ENCODE peak calls at places on chromosome 17, in ten cellular contexts. S is iPS DF 6.9; V is A549; G is skeletal muscle cell; L is right lobe of liver; K is stomach; O is heart left ventricle; B is fibroblast of mammary gland; M is lower leg skin; T is CD4-positive, alpha-beta memory T cell. A is an unnamed sample.

GRCh38 chr17:71349908-71350600 is 770.8 kb upstream of the SOX9 start:
- DNase-seq in S (no peak), V (no peak), G (no peak), L (no peak), K (no peak), O (no peak), B (peak), M (no peak), T (no peak), A (no peak)

GRCh38 chr17:21210411-21211076 is 3.4 kb downstream of the TMEM11 start:
- DNase-seq in S (no peak), V (no peak), G (no peak), L (no peak), K (no peak), O (no peak), B (no peak), M (no peak), T (no peak), A (no peak)

GRCh38 chr17:43025290-43025657 is 243 bp downstream of the RND2 start:
- DNase-seq in S (no peak), V (no peak), G (no peak), L (no peak), K (no peak), O (peak), B (no peak), M (no peak), T (no peak), A (no peak)

GRCh38 chr17:55870044-55870443 is 119.2 kb downstream of the PCTP start:
- DNase-seq in S (no peak), V (no peak), G (no peak), L (no peak), K (no peak), O (no peak), B (no peak), M (no peak), T (no peak), A (no peak)

GRCh38 chr17:58325289-58325726 is 3.3 kb downstream of the TSPOAP1 start:
- DNase-seq in S (no peak), V (no peak), G (no peak), L (no peak), K (no peak), O (no peak), B (no peak), M (no peak), T (no peak), A (no peak)

GRCh38 chr17:19347323-19348080 is 15.0 kb downstream of the B9D1 start:
- DNase-seq in S (no peak), V (no peak), G (no peak), L (no peak), K (no peak), O (no peak), B (no peak), M (peak), T (no peak), A (no peak)

GRCh38 chr17:39225974-39226683 is 384 bp upstream of the STAC2 start:
- DNase-seq in S (peak), V (peak), G (no peak), L (no peak), K (peak), O (peak), B (peak), M (peak), T (no peak), A (no peak)

GRCh38 chr17:55606431-55606830 is 95.2 kb upstream of the SMIM36 start:
- DNase-seq in S (no peak), V (no peak), G (no peak), L (no peak), K (no peak), O (no peak), B (no peak), M (no peak), T (no peak), A (no peak)

GRCh38 chr17:57288034-57288752 is 31.9 kb downstream of the MSI2 start:
- DNase-seq in S (no peak), V (no peak), G (no peak), L (no peak), K (no peak), O (no peak), B (peak), M (no peak), T (no peak), A (no peak)
- H3K4me3 ChIP-seq in S (no peak), V (no peak), G (peak), L (no peak), K (no peak), O (no peak), B (no peak), M (no peak), T (no peak), A (no peak)

DNA sequence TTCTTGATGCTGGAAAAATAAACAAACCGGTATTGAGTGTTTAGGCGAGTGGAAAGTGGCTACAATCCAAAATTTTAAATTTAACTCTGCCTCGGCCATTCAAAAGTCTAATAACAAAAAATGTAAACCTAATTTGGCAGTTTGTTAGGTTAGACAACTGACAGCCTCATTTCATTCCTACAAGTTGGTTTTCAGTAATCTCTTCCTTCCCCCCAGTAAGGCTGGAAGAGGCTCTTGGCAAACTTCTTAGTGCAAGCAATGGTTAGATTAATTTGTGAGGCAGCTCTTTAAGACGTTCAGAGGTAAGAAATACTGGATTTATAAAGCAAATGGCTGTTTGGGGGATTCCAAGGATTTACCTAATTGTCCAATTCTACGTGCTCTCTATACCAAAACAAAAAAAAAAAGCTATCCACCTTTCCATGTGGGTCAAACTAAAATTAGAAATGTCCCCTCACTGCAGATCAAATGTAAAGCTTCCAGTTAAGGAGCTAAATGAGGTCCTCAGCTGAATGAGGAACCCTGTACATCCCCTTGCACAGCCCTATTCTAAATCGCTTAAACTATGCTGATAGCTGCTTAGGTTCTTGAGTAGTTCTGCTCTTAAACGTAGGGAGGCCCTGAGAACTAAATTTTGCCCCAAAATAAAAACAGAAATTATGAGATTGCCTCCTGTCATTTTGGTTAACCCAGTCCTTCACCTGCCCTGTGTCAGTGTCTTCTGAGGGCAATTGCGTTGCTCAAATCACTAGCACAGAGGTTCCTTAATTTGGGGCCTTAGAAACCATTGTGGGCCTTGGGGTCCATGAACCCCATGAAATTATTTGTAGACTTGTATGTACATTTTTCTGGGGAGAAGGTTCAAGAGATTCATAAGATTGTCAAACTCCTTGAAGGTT is 2.9 kb downstream of the HEXIM1 start:
- DNase-seq in S (no peak), V (no peak), G (no peak), L (no peak), K (no peak), O (no peak), B (no peak), M (no peak), T (no peak), A (no peak)
- H3K4me3 ChIP-seq in S (no peak), V (peak), G (peak), L (peak), K (peak), O (peak), B (peak), M (no peak), T (peak), A (no peak)

GRCh38 chr17:63621684-63622570 is at the start of gene MAP3K3:
- DNase-seq in S (peak), V (peak), G (peak), L (peak), K (peak), O (peak), B (peak), M (peak), T (peak), A (peak)

GRCh38 chr17:63622571-63623390 is 564 bp downstream of the MAP3K3 start:
- DNase-seq in S (no peak), V (peak), G (no peak), L (peak), K (peak), O (peak), B (peak), M (peak), T (peak), A (no peak)

GRCh38 chr17:63621229-63621683 is 961 bp upstream of the MAP3K3 start:
- DNase-seq in S (no peak), V (peak), G (no peak), L (no peak), K (no peak), O (no peak), B (no peak), M (no peak), T (no peak), A (no peak)

GRCh38 chr17:63626551-63627228 is 4.5 kb downstream of the MAP3K3 start:
- DNase-seq in S (no peak), V (no peak), G (no peak), L (no peak), K (no peak), O (no peak), B (peak), M (no peak), T (no peak), A (no peak)

GRCh38 chr17:63623786-63624185 is 1.6 kb downstream of the MAP3K3 start:
- DNase-seq in S (no peak), V (no peak), G (no peak), L (no peak), K (no peak), O (no peak), B (no peak), M (no peak), T (no peak), A (no peak)
- H3K4me3 ChIP-seq in S (no peak), V (peak), G (peak), L (peak), K (peak), O (peak), B (peak), M (no peak), T (peak), A (peak)

DNA sequence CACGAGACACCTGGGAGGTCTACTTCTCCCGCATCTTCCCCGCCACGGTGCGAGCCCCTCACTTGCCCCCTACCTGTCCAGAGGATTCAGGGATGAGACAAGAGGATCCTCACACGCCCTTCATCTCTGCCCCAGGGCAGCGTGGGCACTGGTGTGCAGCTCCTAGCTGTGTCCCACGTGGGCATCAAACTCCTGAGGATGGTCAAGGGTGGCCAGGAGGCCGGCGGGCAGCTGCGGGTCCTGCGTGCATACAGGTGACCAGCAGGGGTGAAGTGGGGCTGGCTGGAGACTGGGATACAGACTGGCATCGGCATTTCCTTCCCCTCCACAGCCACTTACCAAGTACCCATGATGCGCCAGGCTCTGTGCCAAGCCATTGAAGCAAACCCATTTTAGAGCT is 28.4 kb upstream of the ALKBH5 start:
- DNase-seq in S (no peak), V (no peak), G (no peak), L (no peak), K (no peak), O (no peak), B (no peak), M (no peak), T (no peak), A (no peak)
- H3K4me3 ChIP-seq in S (no peak), V (no peak), G (no peak), L (no peak), K (no peak), O (no peak), B (no peak), M (no peak), T (no peak), A (no peak)

DNA sequence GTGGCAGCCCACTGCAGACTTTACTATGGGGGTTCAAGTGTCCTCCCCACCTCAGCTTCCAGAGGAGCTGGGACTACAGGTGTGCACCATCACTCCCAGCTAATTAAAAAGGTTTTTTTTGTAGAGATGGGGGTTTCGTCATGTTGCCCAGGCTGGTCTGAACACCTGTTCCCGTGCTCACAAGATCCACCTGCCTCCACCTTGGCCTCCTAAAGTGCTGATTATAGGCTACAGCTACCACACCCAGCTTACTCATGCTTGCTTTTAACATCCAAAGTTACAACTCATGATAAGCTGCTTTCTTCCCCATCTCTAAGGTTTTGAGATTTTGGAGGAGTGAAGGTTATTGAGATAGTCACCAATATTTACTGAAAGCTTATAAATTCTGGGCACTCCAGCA is 2.6 kb downstream of the NUP88 start:
- DNase-seq in S (no peak), V (no peak), G (no peak), L (no peak), K (no peak), O (no peak), B (no peak), M (no peak), T (no peak), A (no peak)
- H3K4me3 ChIP-seq in S (no peak), V (no peak), G (no peak), L (no peak), K (no peak), O (no peak), B (no peak), M (no peak), T (no peak), A (no peak)

DNA sequence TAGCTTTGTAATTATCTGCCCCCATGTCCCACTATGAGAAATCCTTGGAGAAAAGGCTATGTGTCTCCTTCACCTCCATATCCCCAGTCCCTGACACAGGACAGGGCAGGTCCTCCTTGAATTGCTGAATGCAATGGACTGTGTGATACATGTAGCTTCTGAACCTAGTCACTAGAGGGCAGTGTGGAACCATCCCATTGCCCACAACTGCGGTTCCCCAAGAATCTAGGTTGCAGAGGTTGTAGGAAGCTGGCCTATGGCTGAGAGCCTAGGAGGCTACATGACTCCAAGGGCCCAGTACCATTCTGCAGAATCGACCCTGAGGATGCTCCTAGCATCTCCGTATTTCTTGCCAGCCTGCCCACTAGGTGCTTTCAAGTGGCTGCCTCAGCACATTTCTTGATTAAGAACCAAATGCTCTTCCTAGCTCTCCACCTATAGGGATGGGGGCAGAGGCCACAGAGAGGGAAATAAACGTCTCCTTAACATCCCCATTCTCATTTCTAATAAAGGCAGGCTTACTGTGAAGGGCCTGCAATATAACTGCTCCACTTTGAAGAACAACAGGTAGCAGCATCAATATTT is 394.0 kb downstream of the CA10 start:
- DNase-seq in S (peak), V (peak), G (peak), L (peak), K (peak), O (peak), B (peak), M (no peak), T (peak), A (peak)
- H3K4me3 ChIP-seq in S (no peak), V (no peak), G (no peak), L (no peak), K (no peak), O (no peak), B (no peak), M (no peak), T (no peak), A (no peak)

GRCh38 chr17:63399316-63399715 is 46.8 kb downstream of the CYB561 start:
- DNase-seq in S (no peak), V (no peak), G (no peak), L (no peak), K (no peak), O (no peak), B (peak), M (no peak), T (no peak), A (no peak)
- H3K4me3 ChIP-seq in S (no peak), V (no peak), G (no peak), L (no peak), K (no peak), O (no peak), B (no peak), M (no peak), T (no peak), A (no peak)

A was measured in Jurkat, Clone E6-1.